ENCODE peak calls at places on chromosomes 11 and 22, in five cellular contexts. D, J, F, C and E are unnamed samples.

GRCh38 chr11:44955019-44955738 is 4.5 kb upstream of the TP53I11 start:
- DNase-seq in C (peak; percentile 92), F (peak; percentile 78), D (peak; percentile 90), J (peak; percentile 63), E (peak; percentile 80)

GRCh38 chr11:63877658-63878241 is 38.8 kb downstream of the MARK2 start:
- DNase-seq in J (no peak), F (no peak), D (no peak), C (no peak), E (no peak)

GRCh38 chr11:64888761-64889511 is 10.5 kb upstream of the EHD1 start:
- DNase-seq in D (no peak), C (no peak), F (no peak), J (peak; percentile 94), E (no peak)

GRCh38 chr11:73797457-73797856 is 9.8 kb downstream of the MRPL48 start:
- DNase-seq in D (no peak), F (peak; percentile 75), J (no peak), C (no peak), E (no peak)

GRCh38 chr22:41656515-41656914 is 32.2 kb downstream of the SNU13 start:
- DNase-seq in D (no peak), F (no peak), J (no peak), C (peak; percentile 11), E (peak; percentile 19)

GRCh38 chr11:87405356-87405755 is 367.6 kb downstream of the TMEM135 start:
- DNase-seq in D (no peak), J (no peak), C (no peak), F (no peak), E (no peak)

GRCh38 chr11:46386674-46387073 is 4.9 kb downstream of the CHRM4 start:
- DNase-seq in F (no peak), D (no peak), C (peak; percentile 51), J (peak; percentile 41), E (no peak)

GRCh38 chr11:4025957-4026324 is 68.7 kb upstream of the RRM1 start:
- DNase-seq in J (no peak), C (peak; percentile 10), F (no peak), D (no peak), E (no peak)

GRCh38 chr11:91686700-91687099 is 537.9 kb upstream of the FAT3 start:
- DNase-seq in C (no peak), F (no peak), J (no peak), D (no peak), E (no peak)

GRCh38 chr11:44727373-44728084 is 767 bp downstream of the TSPAN18 start:
- DNase-seq in F (peak; percentile 65), D (peak; percentile 93), C (peak; percentile 65), J (peak; percentile 80), E (peak; percentile 78)

GRCh38 chr11:9214765-9215164 is 50.4 kb downstream of the DENND5A start:
- DNase-seq in C (peak; percentile 66), D (no peak), F (no peak), J (peak; percentile 38), E (no peak)

GRCh38 chr11:119316729-119317591 is at the start of gene MCAM:
- DNase-seq in C (peak; percentile 48), F (peak; percentile 11), J (no peak), D (peak; percentile 86), E (peak; percentile 61)

GRCh38 chr22:17077255-17077654 is 7.5 kb upstream of the IL17RA start:
- DNase-seq in C (peak; percentile 88), F (no peak), J (no peak), D (no peak), E (no peak)

GRCh38 chr22:40797427-40797826 is 21.7 kb downstream of the SLC25A17 start:
- DNase-seq in J (no peak), C (peak; percentile 66), F (no peak), D (no peak), E (no peak)

GRCh38 chr22:17665884-17666283 is 27.3 kb downstream of the BCL2L13 start:
- DNase-seq in D (no peak), F (no peak), C (peak; percentile 25), J (no peak), E (no peak)

GRCh38 chr11:93407777-93408401 is 77.3 kb downstream of the DEUP1 start:
- DNase-seq in J (no peak), C (peak; percentile 0), D (no peak), F (no peak), E (no peak)

GRCh38 chr11:128284634-128285033 is 302.7 kb downstream of the ETS1 start:
- DNase-seq in J (no peak), C (no peak), D (no peak), F (no peak), E (no peak)

GRCh38 chr11:75492181-75492820 is 33.4 kb downstream of the GDPD5 start:
- DNase-seq in J (no peak), F (no peak), D (no peak), C (peak; percentile 20), E (no peak)

GRCh38 chr22:19674129-19674928 is 40.0 kb upstream of the SEPTIN5 start:
- DNase-seq in J (no peak), C (no peak), F (no peak), D (no peak), E (no peak)

GRCh38 chr11:73308963-73309960 is 1.2 kb downstream of the ARHGEF17 start:
- DNase-seq in C (peak; percentile 96), F (peak; percentile 84), J (peak; percentile 88), D (peak; percentile 98), E (peak; percentile 73)

GRCh38 chr11:23405350-23405937 is 545.2 kb upstream of the CCDC179 start:
- DNase-seq in F (no peak), C (no peak), J (no peak), D (peak; percentile 59), E (no peak)

GRCh38 chr11:134450186-134450585 is 38.1 kb upstream of the B3GAT1 start:
- DNase-seq in J (no peak), C (no peak), F (no peak), D (peak; percentile 25), E (no peak)

GRCh38 chr11:119254239-119254638 is 48.1 kb downstream of the CBL start:
- DNase-seq in J (no peak), D (no peak), C (no peak), F (no peak), E (no peak)

GRCh38 chr22:44181033-44181911 is 547 bp downstream of the PARVG start:
- DNase-seq in D (no peak), C (no peak), F (peak; percentile 40), J (no peak), E (no peak)

GRCh38 chr11:9651481-9651880 is 12.4 kb upstream of the SWAP70 start:
- DNase-seq in F (no peak), C (no peak), D (no peak), J (no peak), E (no peak)

GRCh38 chr11:58965246-58965985 is 26.1 kb downstream of the GLYATL1 start:
- DNase-seq in D (no peak), C (peak; percentile 38), J (no peak), F (no peak), E (no peak)

GRCh38 chr11:113663567-113663966 is 42.5 kb downstream of the TMPRSS5 start:
- DNase-seq in C (no peak), F (no peak), D (no peak), J (no peak), E (no peak)

GRCh38 chr11:95853138-95853537 is 62.8 kb downstream of the CEP57 start:
- DNase-seq in D (no peak), J (no peak), F (no peak), C (no peak), E (no peak)

GRCh38 chr11:69280451-69280850 is 13.5 kb upstream of the MYEOV start:
- DNase-seq in J (peak; percentile 36), C (peak; percentile 27), D (no peak), F (no peak), E (no peak)

GRCh38 chr22:44595841-44596341 is 97.9 kb upstream of the RTL6 start:
- DNase-seq in J (no peak), D (no peak), F (peak; percentile 45), C (peak; percentile 42), E (no peak)

GRCh38 chr11:46916669-46917108 is 1.7 kb downstream of the LRP4 start:
- DNase-seq in J (peak; percentile 66), C (peak; percentile 78), F (peak; percentile 54), D (peak; percentile 88), E (no peak)

GRCh38 chr11:100612766-100613165 is 74.3 kb upstream of the ARHGAP42 start:
- DNase-seq in C (no peak), D (no peak), J (no peak), F (no peak), E (no peak)

GRCh38 chr22:28822930-28823481 is 22.6 kb upstream of the XBP1 start:
- DNase-seq in F (peak; percentile 87), J (no peak), D (no peak), C (no peak), E (no peak)

GRCh38 chr11:20010861-20011225 is 149.4 kb downstream of the DBX1 start:
- DNase-seq in D (no peak), J (no peak), F (no peak), C (no peak), E (no peak)
- H3K4me1 ChIP-seq in D (no peaks in the 10 kb centered on the region), J (peaks cover 58% of the 10 kb centered on the region), F (peaks cover 91% of the 10 kb centered on the region), C (peaks cover 9% of the 10 kb centered on the region), E (no peaks in the 10 kb centered on the region)

DNA sequence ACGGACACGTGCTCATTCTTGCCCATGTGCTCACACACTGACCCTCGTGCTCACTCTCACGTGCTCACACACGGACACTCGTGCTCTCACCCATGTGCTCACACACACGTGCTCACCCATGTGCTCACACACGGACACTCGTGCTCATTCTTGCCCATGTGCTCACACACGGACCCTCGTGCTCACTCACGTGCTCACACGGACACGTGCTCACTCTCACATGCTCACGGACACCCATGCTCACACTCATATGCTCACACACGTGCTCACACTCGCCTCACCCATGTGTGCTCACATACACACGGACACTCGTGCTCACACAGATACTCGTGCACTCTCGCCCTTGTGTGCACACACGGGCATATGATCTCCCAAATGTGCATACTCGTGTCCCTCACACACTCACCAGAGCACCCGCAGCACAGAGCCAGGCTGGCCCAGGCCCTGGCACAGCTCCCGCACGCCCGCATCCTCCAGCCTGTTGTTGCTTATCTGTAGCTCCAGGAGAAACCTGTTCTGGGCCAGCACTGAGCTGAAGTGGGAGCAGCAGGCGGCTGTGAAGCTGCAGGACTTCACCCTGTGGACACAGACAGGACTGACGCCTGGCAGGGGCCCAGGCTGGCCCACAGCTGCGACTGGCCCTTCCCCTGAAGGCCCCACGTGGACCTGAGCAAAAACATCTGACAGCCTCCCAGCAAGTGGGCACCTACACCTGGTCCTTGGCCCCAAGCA is 9.3 kb downstream of the RNH1 start:
- DNase-seq in C (no peak), J (no peak), F (no peak), D (no peak), E (no peak)
- TF ChIP-seq POLR2A in C (no peak), J (no peak), F (no peak), D (no peak), E (no peak)

GRCh38 chr22:48238018-48238915 is 1475.8 kb downstream of the TBC1D22A start:
- DNase-seq in C (no peak), F (no peak), J (no peak), D (no peak), E (no peak)

GRCh38 chr22:48235744-48236143 is 1473.3 kb downstream of the TBC1D22A start:
- DNase-seq in C (no peak), D (no peak), F (no peak), J (no peak), E (no peak)

GRCh38 chr22:48237466-48237865 is 1475.0 kb downstream of the TBC1D22A start:
- DNase-seq in C (no peak), F (no peak), D (no peak), J (no peak), E (no peak)

GRCh38 chr22:48234011-48234410 is 1471.6 kb downstream of the TBC1D22A start:
- DNase-seq in D (no peak), J (no peak), F (no peak), C (no peak), E (no peak)

GRCh38 chr22:48236261-48236660 is 1473.8 kb downstream of the TBC1D22A start:
- DNase-seq in F (no peak), J (no peak), C (no peak), D (no peak), E (no peak)
- H3K9me3 ChIP-seq in F (no peaks in the 10 kb centered on the region), J (peaks cover 21% of the 10 kb centered on the region), C (peaks cover 42% of the 10 kb centered on the region), D (peaks cover 3% of the 10 kb centered on the region), E (no peaks in the 10 kb centered on the region)

GRCh38 chr11:124644426-124645280 is 22.0 kb downstream of the TBRG1 start:
- DNase-seq in D (peak; percentile 75), C (peak; percentile 88), F (peak; percentile 69), J (peak; percentile 68), E (peak; percentile 50)
- H3K4me1 ChIP-seq in D (no peaks in the 10 kb centered on the region), C (peaks cover 6% of the 10 kb centered on the region), F (peaks cover 7% of the 10 kb centered on the region), J (no peaks in the 10 kb centered on the region), E (peaks cover 4% of the 10 kb centered on the region)